ENCODE peak calls at places on chromosome 18, in four cellular contexts. X is GM12878, F is HepG2, J is K562. R is an unnamed sample.

GRCh38 chr18:10142496-10143160 is 228.8 kb downstream of the VAPA start:
- DNase-seq in J (no peak), X (no peak), F (no peak), R (no peak)

GRCh38 chr18:38367473-38367872 is 801.9 kb upstream of the CELF4 start:
- DNase-seq in X (no peak), F (no peak), J (no peak), R (no peak)

GRCh38 chr18:45571714-45572113 is 43.6 kb upstream of the SLC14A2 start:
- DNase-seq in J (peak; percentile 14), F (no peak), X (no peak), R (no peak)

GRCh38 chr18:20971886-20972267 is 139.7 kb downstream of the ROCK1 start:
- DNase-seq in F (peak; percentile 23), X (no peak), J (peak; percentile 22), R (no peak)

GRCh38 chr18:22409445-22409844 is 8.3 kb downstream of the CTAGE1 start:
- DNase-seq in F (no peak), J (no peak), X (no peak), R (no peak)

GRCh38 chr18:9918016-9918680 is 4.3 kb downstream of the VAPA start:
- DNase-seq in X (no peak), F (peak; percentile 56), J (no peak), R (no peak)

GRCh38 chr18:76979906-76980305 is 152.7 kb downstream of the MBP start:
- DNase-seq in F (no peak), X (no peak), J (no peak), R (no peak)

GRCh38 chr18:23196119-23197004 is 61.1 kb downstream of the CABLES1 start:
- DNase-seq in F (no peak), J (no peak), X (no peak), R (no peak)

GRCh38 chr18:6342990-6343389 is 71.7 kb downstream of the L3MBTL4 start:
- DNase-seq in X (no peak), F (peak; percentile 10), J (no peak), R (no peak)

GRCh38 chr18:62566199-62566598 is 43.4 kb downstream of the ZCCHC2 start:
- DNase-seq in X (no peak), J (no peak), F (peak; percentile 27), R (peak; percentile 5)

GRCh38 chr18:3089579-3089978 is 76.6 kb upstream of the LPIN2 start:
- DNase-seq in F (no peak), J (no peak), X (no peak), R (no peak)

GRCh38 chr18:3097082-3097481 is 84.1 kb upstream of the LPIN2 start:
- DNase-seq in J (no peak), F (no peak), X (no peak), R (no peak)

GRCh38 chr18:3093624-3094354 is 80.8 kb upstream of the LPIN2 start:
- DNase-seq in X (no peak), J (no peak), F (no peak), R (no peak)

GRCh38 chr18:3095921-3096320 is 83.0 kb upstream of the LPIN2 start:
- DNase-seq in J (no peak), F (no peak), X (no peak), R (no peak)

GRCh38 chr18:3094355-3094684 is 81.4 kb upstream of the LPIN2 start:
- DNase-seq in X (no peak), F (no peak), J (no peak), R (no peak)
- TF ChIP-seq ZNF274 in X (no peak), F (no peak), J (no peak), R (no peak)

GRCh38 chr18:63648241-63648640 is 4.2 kb upstream of the SERPINB4 start:
- DNase-seq in X (no peak), F (no peak), J (no peak), R (no peak)
- TF ChIP-seq BRCA1 in X (no peak), F (no peak), J (no peak), R (no peak)

GRCh38 chr18:70422061-70422965 is 133.5 kb downstream of the SOCS6 start:
- DNase-seq in F (peak; percentile 35), X (no peak), J (no peak), R (no peak)
- TF ChIP-seq ZNF274 in F (no peak), X (no peak), J (no peak), R (no peak)

DNA sequence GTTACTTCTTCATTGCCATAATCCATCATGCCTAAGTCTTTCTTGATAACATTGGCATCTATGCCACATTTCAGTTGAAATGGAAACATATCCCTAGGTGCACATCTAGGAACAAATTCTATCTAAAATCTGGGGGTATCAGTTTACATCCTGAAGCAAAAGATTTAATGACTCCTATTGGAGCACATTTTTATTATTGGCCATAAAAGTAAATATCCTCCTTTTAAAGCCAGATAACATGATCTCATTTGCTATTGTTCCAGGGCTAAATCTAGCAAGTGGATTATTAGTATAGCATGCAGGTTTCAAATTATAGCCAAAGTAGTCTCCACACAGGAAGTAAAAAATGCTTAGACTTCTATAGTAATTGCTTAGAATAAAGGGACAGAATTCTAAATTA is 193.2 kb downstream of the CDH2 start:
- DNase-seq in X (no peak), F (no peak), J (no peak), R (no peak)
- TF ChIP-seq BRCA1 in X (no peak), F (no peak), J (no peak), R (no peak)

DNA sequence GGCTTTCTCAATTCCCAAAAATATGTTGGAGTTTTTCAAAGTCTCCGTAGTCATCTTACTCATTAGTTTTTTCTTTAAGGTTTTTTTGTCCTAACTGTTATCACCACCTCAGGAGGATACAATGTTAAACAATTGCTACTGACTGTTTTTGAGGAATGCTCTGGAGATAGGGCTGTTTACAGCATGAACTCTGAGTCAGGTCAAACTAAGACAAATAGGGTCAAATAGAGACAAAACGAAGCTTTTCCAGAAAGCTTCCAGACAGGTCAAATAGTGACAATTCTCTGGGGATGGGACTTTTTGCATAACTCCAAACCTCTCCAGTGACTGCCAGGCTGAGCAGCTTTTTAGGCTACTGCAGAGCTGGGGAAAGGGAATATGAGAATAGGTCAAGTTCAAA is 15.2 kb upstream of the DIPK1C start:
- DNase-seq in X (no peak), J (no peak), F (no peak), R (no peak)
- TF ChIP-seq ZNF274 in X (no peak), J (no peak), F (no peak), R (no peak)

DNA sequence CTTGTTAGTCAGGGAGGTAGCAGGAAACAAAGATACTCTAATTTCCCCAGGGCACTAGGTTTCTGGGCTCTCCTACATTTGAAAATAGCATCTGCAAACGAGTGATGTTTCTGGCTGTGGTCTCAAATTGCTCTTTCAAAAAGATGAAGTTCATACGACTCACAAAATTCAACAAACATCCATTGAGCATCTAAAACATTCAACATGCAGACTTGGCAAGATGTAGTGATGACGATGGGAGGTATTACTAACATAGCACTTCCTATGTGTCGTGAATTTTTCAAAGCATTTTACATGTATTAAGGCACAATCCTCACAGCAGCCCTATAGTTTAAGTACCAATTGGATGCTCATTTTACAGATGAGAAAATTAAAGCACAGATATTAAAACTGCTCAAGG is 5.2 kb downstream of the CCBE1 start:
- DNase-seq in J (no peak), F (no peak), X (no peak), R (no peak)
- TF ChIP-seq BRCA1 in J (no peak), F (no peak), X (no peak), R (no peak)

DNA sequence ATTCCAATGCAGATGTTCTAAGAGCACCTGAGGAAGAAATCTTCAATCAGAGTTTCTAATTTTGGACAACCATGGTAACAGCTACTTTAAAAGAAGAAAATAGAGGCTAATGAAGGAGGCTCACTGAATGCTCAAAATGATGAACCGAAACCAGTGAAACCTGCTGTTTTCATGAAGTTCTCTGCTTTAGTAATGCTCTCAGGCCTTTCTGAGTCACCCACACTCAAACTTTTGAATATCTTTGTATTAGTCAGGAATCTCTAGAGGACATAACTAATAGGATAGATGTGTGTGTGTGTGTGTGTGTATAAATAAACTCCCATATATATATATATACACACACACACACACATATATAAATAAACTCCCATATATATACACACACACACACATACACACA is 76.9 kb upstream of the RIT2 start:
- DNase-seq in J (no peak), F (no peak), X (no peak), R (no peak)
- TF ChIP-seq ZNF274 in J (no peak), F (no peak), X (no peak), R (no peak)

GRCh38 chr18:32553640-32554039 is 83.0 kb upstream of the GAREM1 start:
- DNase-seq in J (no peak), F (no peak), X (no peak), R (no peak)
- TF ChIP-seq BRCA1 in J (no peak), F (no peak), X (no peak), R (no peak)

DNA sequence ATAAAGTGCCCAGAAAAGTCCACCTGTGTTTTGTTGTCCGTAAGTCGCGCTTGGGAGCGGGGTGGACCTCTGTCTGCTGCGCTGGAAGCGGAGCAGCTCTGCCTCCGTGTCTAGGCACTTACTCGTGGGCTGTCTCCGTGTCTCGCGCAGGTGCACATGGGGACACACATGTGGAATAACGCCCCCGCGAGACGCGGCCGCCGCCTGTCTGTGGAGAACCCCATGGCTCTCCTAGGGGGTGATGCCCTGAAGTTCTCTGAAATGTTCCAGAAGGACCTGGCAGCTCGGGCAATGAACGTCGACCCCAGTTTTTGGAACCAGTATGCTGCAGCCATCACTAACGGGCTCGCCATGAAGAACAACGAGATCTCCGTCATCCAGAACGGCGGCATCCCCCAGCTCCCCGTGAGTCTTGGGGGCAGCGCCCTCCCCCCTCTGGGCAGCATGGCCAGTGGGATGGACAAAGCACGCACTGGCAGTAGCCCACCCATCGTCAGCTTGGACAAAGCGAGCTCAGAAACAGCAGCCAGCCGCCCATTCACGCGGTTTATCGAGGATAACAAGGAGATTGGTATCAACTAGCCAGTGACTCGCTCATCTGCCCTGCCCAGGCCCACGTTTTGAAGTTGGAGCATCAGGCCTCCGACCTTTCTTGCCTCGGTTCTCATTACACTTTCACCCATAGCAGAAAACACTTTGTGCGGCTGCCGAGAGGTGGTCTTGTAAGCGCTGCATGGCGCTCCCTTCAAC is 17.3 kb downstream of the SALL3 start:
- DNase-seq in F (no peak), X (no peak), J (no peak), R (no peak)
- TF ChIP-seq ZNF274 in F (no peak), X (no peak), J (no peak), R (no peak)